ENCODE peak calls at places on chromosomes 13 and 19, in five cellular contexts. Z is ELR; M is ureter; T is immature natural killer cell; R is naive thymus-derived CD8-positive, alpha-beta T cell. F is an unnamed sample.

GRCh38 chr13:93558637-93559036 is 332.0 kb downstream of the GPC6 start:
- DNase-seq in Z (no peak), M (no peak), T (no peak), R (no peak), F (no peak)

GRCh38 chr19:50190439-50190891 is 13.0 kb upstream of the MYH14 start:
- DNase-seq in Z (no peak), M (peak; percentile 70), T (no peak), R (no peak), F (no peak)

GRCh38 chr19:58058428-58058827 is 654 bp upstream of the ZNF135 start:
- DNase-seq in Z (no peak), M (no peak), T (no peak), R (no peak), F (no peak)

GRCh38 chr13:48043789-48044503 is 6.4 kb downstream of the NUDT15 start:
- DNase-seq in Z (peak; percentile 50), M (no peak), T (no peak), R (no peak), F (no peak)

GRCh38 chr13:113538689-113539058 is 45.9 kb upstream of the TFDP1 start:
- DNase-seq in Z (no peak), M (no peak), T (no peak), R (no peak), F (no peak)

GRCh38 chr19:14767466-14767971 is 10.8 kb downstream of the ADGRE2 start:
- DNase-seq in Z (no peak), M (no peak), T (no peak), R (no peak), F (no peak)

GRCh38 chr19:52943134-52943883 is 19.4 kb downstream of the ZNF816 start:
- DNase-seq in Z (no peak), M (no peak), T (no peak), R (no peak), F (no peak)

GRCh38 chr19:35846038-35846668 is 6.2 kb downstream of the NPHS1 start:
- DNase-seq in Z (no peak), M (no peak), T (no peak), R (no peak), F (no peak)

GRCh38 chr19:633786-634639 is 676 bp upstream of the POLRMT start:
- DNase-seq in Z (peak; percentile 39), M (no peak), T (no peak), R (no peak), F (peak; percentile 38)

GRCh38 chr13:105936816-105937215 is 598.6 kb downstream of the EFNB2 start:
- DNase-seq in Z (peak; percentile 60), M (no peak), T (no peak), R (no peak), F (no peak)

GRCh38 chr13:49098771-49099512 is 121.2 kb upstream of the MLNR start:
- DNase-seq in Z (no peak), M (no peak), T (peak; percentile 4), R (no peak), F (peak; percentile 27)

GRCh38 chr19:19775891-19776205 is 42.9 kb upstream of the ZNF14 start:
- DNase-seq in Z (peak; percentile 4), M (no peak), T (no peak), R (peak; percentile 9), F (peak; percentile 28)

GRCh38 chr13:91714726-91715334 is 316.4 kb downstream of the GPC5 start:
- DNase-seq in Z (no peak), M (no peak), T (no peak), R (no peak), F (no peak)

GRCh38 chr19:45406957-45407375 is 522 bp downstream of the POLR1G start:
- DNase-seq in Z (peak; percentile 26), M (no peak), T (no peak), R (no peak), F (no peak)

GRCh38 chr19:11088508-11089253 is 582 bp upstream of the LDLR start:
- DNase-seq in Z (peak; percentile 23), M (no peak), T (no peak), R (no peak), F (no peak)

GRCh38 chr19:41995959-41996797 is 2.1 kb upstream of the ATP1A3 start:
- DNase-seq in Z (peak; percentile 30), M (no peak), T (no peak), R (no peak), F (no peak)

GRCh38 chr19:7748756-7749155 is 1.4 kb upstream of the CD209 start:
- DNase-seq in Z (peak; percentile 59), M (no peak), T (no peak), R (no peak), F (no peak)

GRCh38 chr19:43498233-43498830 is 6.2 kb downstream of the PHLDB3 start:
- DNase-seq in Z (no peak), M (no peak), T (no peak), R (no peak), F (no peak)

GRCh38 chr19:38099966-38100365 is 124.1 kb downstream of the DPF1 start:
- DNase-seq in Z (peak; percentile 65), M (no peak), T (no peak), R (no peak), F (no peak)

GRCh38 chr13:95842898-95843297 is 166.0 kb downstream of the DNAJC3 start:
- DNase-seq in Z (no peak), M (no peak), T (no peak), R (no peak), F (no peak)

GRCh38 chr13:105806335-105806920 is 729.0 kb downstream of the EFNB2 start:
- DNase-seq in Z (no peak), M (no peak), T (no peak), R (no peak), F (no peak)

GRCh38 chr19:8363803-8364771 is at the start of gene ANGPTL4:
- DNase-seq in Z (peak; percentile 86), M (peak; percentile 80), T (peak; percentile 17), R (peak; percentile 38), F (no peak)

GRCh38 chr19:4976412-4977298 is 7.7 kb downstream of the KDM4B start:
- DNase-seq in Z (peak; percentile 97), M (peak; percentile 80), T (peak; percentile 70), R (no peak), F (no peak)

GRCh38 chr19:54459282-54460229 is 4.0 kb downstream of the LENG9 start:
- DNase-seq in Z (no peak), M (no peak), T (no peak), R (no peak), F (no peak)

GRCh38 chr19:12946092-12946845 is 607 bp downstream of the RAD23A start:
- DNase-seq in Z (peak; percentile 89), M (peak; percentile 78), T (no peak), R (peak; percentile 17), F (peak; percentile 66)

GRCh38 chr19:3783660-3784584 is 2.3 kb downstream of the MATK start:
- DNase-seq in Z (no peak), M (no peak), T (peak; percentile 72), R (peak; percentile 35), F (no peak)

GRCh38 chr19:20238025-20238623 is 71.1 kb downstream of the ZNF486 start:
- DNase-seq in Z (peak; percentile 93), M (peak; percentile 94), T (peak; percentile 88), R (peak; percentile 86), F (peak; percentile 72)

GRCh38 chr19:51830263-51830662 is 35.3 kb downstream of the FPR3 start:
- DNase-seq in Z (peak; percentile 11), M (no peak), T (no peak), R (no peak), F (no peak)

GRCh38 chr19:6273701-6274601 is 5.8 kb downstream of the MLLT1 start:
- DNase-seq in Z (peak; percentile 96), M (peak; percentile 91), T (no peak), R (no peak), F (no peak)

GRCh38 chr13:101454767-101455166 is 2.3 kb downstream of the ITGBL1 start:
- DNase-seq in Z (peak; percentile 78), M (no peak), T (no peak), R (no peak), F (no peak)

GRCh38 chr13:49219647-49220034 is 497 bp upstream of the MLNR start:
- DNase-seq in Z (no peak), M (no peak), T (no peak), R (no peak), F (no peak)

GRCh38 chr19:35063940-35064818 is 22.7 kb downstream of the HPN start:
- DNase-seq in Z (peak; percentile 77), M (no peak), T (no peak), R (no peak), F (no peak)

GRCh38 chr19:29587518-29587986 is 18.5 kb upstream of the POP4 start:
- DNase-seq in Z (peak; percentile 85), M (no peak), T (peak; percentile 75), R (peak; percentile 24), F (no peak)

GRCh38 chr19:50719566-50719965 is at the start of gene SHANK1:
- DNase-seq in Z (peak; percentile 20), M (no peak), T (no peak), R (no peak), F (no peak)

F was measured in MM.1S.